ENCODE peak calls at places on chromosomes 13 and 19, in four cellular contexts. Z, L, O and U are unnamed samples.

GRCh38 chr13:110989331-110989730 is 74.5 kb upstream of the ANKRD10 start:
- DNase-seq in Z (no peak), L (no peak), O (no peak), U (no peak)

GRCh38 chr13:106490177-106490576 is 45.3 kb downstream of the EFNB2 start:
- DNase-seq in Z (no peak), L (no peak), O (no peak), U (no peak)

GRCh38 chr19:33683881-33684549 is 62.3 kb downstream of the CHST8 start:
- DNase-seq in Z (no peak), L (no peak), O (no peak), U (peak)

GRCh38 chr13:25645681-25646080 is 273.9 kb downstream of the ATP8A2 start:
- DNase-seq in Z (no peak), L (no peak), O (no peak), U (no peak)

GRCh38 chr19:48636859-48637448 is at the start of gene DBP:
- DNase-seq in Z (no peak), L (peak), O (peak), U (peak)

GRCh38 chr13:50580684-50581305 is 262.7 kb downstream of the DLEU7 start:
- DNase-seq in Z (no peak), L (no peak), O (no peak), U (no peak)

GRCh38 chr13:109114991-109115390 is 485.6 kb downstream of the MYO16 start:
- DNase-seq in Z (no peak), L (no peak), O (no peak), U (no peak)

GRCh38 chr19:51027873-51028272 is 1.5 kb upstream of the KLK11 start:
- DNase-seq in Z (no peak), L (no peak), O (no peak), U (no peak)

GRCh38 chr19:49065905-49066512 is 1.4 kb upstream of the NTF4 start:
- DNase-seq in Z (no peak), L (no peak), O (no peak), U (no peak)

GRCh38 chr19:3075605-3076431 is 13.5 kb upstream of the TLE5 start:
- DNase-seq in Z (no peak), L (peak), O (peak), U (peak)

GRCh38 chr13:93144031-93144430 is 82.6 kb upstream of the GPC6 start:
- DNase-seq in Z (no peak), L (no peak), O (no peak), U (no peak)

GRCh38 chr19:17751103-17751911 is at the start of gene FCHO1:
- DNase-seq in Z (no peak), L (no peak), O (peak), U (no peak)

GRCh38 chr13:113119166-113119821 is 3.3 kb upstream of the F10 start:
- DNase-seq in Z (no peak), L (no peak), O (no peak), U (no peak)

GRCh38 chr13:20231839-20232555 is at the start of gene GJB6:
- DNase-seq in Z (no peak), L (peak), O (peak), U (peak)

GRCh38 chr13:29754486-29754806 is 96.0 kb downstream of the UBL3 start:
- DNase-seq in Z (peak), L (no peak), O (no peak), U (no peak)

GRCh38 chr13:102812616-102813287 is 13.8 kb downstream of the BIVM start:
- DNase-seq in Z (no peak), L (no peak), O (no peak), U (no peak)

GRCh38 chr13:48748681-48749080 is 95.0 kb downstream of the CYSLTR2 start:
- DNase-seq in Z (no peak), L (no peak), O (no peak), U (no peak)

GRCh38 chr19:28718909-28719308 is 494.0 kb downstream of the UQCRFS1 start:
- DNase-seq in Z (no peak), L (no peak), O (no peak), U (no peak)

GRCh38 chr13:43132911-43133310 is 109.5 kb downstream of the DNAJC15 start:
- DNase-seq in Z (no peak), L (peak), O (no peak), U (no peak)